ENCODE peak calls at places on chromosomes 4 and X, in five cellular contexts. V is GM12892, Y is adrenal gland, P is esophagus squamous epithelium, M is uterus. A is an unnamed sample.

GRCh38 chr4:185298728-185299394 is 89.5 kb downstream of the SNX25 start:
- DNase-seq in Y (no peak), V (no peak), M (no peak), P (no peak), A (no peak)

GRCh38 chr4:123120473-123120872 is 198.1 kb upstream of the NUDT6 start:
- DNase-seq in V (no peak), P (no peak), Y (no peak), M (no peak), A (no peak)

GRCh38 chr4:7812191-7812860 is 127.3 kb downstream of the AFAP1 start:
- DNase-seq in Y (no peak), P (no peak), V (no peak), M (no peak), A (no peak)

GRCh38 chr4:42638993-42639392 is 17.9 kb downstream of the ATP8A1 start:
- DNase-seq in M (no peak), P (no peak), V (no peak), Y (no peak), A (peak)

GRCh38 chrX:139702658-139703057 is 5.3 kb downstream of the MCF2 start:
- DNase-seq in P (no peak), V (no peak), Y (no peak), M (no peak), A (no peak)

GRCh38 chrX:71111141-71111843 is at the start of gene IL2RG:
- DNase-seq in Y (no peak), P (peak), M (no peak), V (peak), A (peak)

GRCh38 chr4:52824603-52825310 is 37.4 kb upstream of the RASL11B start:
- DNase-seq in Y (peak), M (no peak), V (no peak), P (no peak), A (no peak)

GRCh38 chrX:35276115-35276514 is 333.5 kb downstream of the FAM47B start:
- DNase-seq in V (no peak), M (no peak), Y (no peak), P (no peak), A (no peak)

GRCh38 chrX:107729558-107730297 is 45.9 kb downstream of the TSC22D3 start:
- DNase-seq in V (no peak), P (no peak), Y (no peak), M (peak), A (no peak)

GRCh38 chr4:128338634-128339355 is 51.2 kb upstream of the PGRMC2 start:
- DNase-seq in M (no peak), V (no peak), P (no peak), Y (no peak), A (no peak)

GRCh38 chr4:150145090-150145949 is 67.1 kb downstream of the DCLK2 start:
- DNase-seq in P (no peak), Y (no peak), V (no peak), M (no peak), A (no peak)

GRCh38 chrX:18422325-18422724 is 3.1 kb upstream of the CDKL5 start:
- DNase-seq in P (no peak), V (no peak), Y (no peak), M (no peak), A (no peak)

GRCh38 chrX:53184836-53185235 is 40.2 kb downstream of the KDM5C start:
- DNase-seq in Y (no peak), V (no peak), P (no peak), M (no peak), A (no peak)

GRCh38 chr4:1002631-1003251 is 8.7 kb upstream of the FGFRL1 start:
- DNase-seq in Y (no peak), V (no peak), M (no peak), P (no peak), A (no peak)

GRCh38 chr4:120755864-120756263 is 166.7 kb downstream of the PRDM5 start:
- DNase-seq in P (no peak), M (no peak), V (no peak), Y (no peak), A (no peak)

GRCh38 chr4:168662297-168662985 is 165.6 kb downstream of the PALLD start:
- DNase-seq in P (no peak), V (no peak), M (no peak), Y (no peak), A (no peak)

GRCh38 chr4:80781436-80781835 is 249.1 kb upstream of the BMP3 start:
- DNase-seq in Y (no peak), P (no peak), V (no peak), M (no peak), A (no peak)

GRCh38 chrX:55127692-55128091 is 38.9 kb downstream of the PAGE2 start:
- DNase-seq in V (no peak), M (no peak), P (no peak), Y (no peak), A (peak)

GRCh38 chr4:87112063-87112462 is 108.4 kb downstream of the KLHL8 start:
- DNase-seq in V (no peak), Y (no peak), M (no peak), P (no peak), A (peak)

GRCh38 chr4:2425386-2426068 is 6.8 kb downstream of the CFAP99 start:
- DNase-seq in P (no peak), Y (no peak), V (no peak), M (no peak), A (no peak)

GRCh38 chr4:40933272-40934053 is 183.7 kb downstream of the NSUN7 start:
- DNase-seq in P (no peak), Y (peak), M (no peak), V (no peak), A (no peak)

GRCh38 chr4:127251423-127251822 is 381.3 kb upstream of the INTU start:
- DNase-seq in Y (no peak), M (no peak), V (no peak), P (no peak), A (no peak)

GRCh38 chrX:72208126-72208525 is 26.6 kb downstream of the PIN4 start:
- DNase-seq in P (no peak), M (no peak), Y (no peak), V (no peak), A (no peak)

GRCh38 chrX:46408553-46409407 is 136.4 kb downstream of the ZNF674 start:
- DNase-seq in M (peak), P (no peak), Y (peak), V (peak), A (peak)

GRCh38 chr4:83386931-83387897 is 52.6 kb upstream of the HPSE start:
- DNase-seq in M (peak), P (no peak), V (no peak), Y (no peak), A (no peak)

GRCh38 chr4:173527103-173527876 is 2.7 kb downstream of the HAND2 start:
- DNase-seq in M (no peak), Y (no peak), V (no peak), P (no peak), A (no peak)

GRCh38 chr4:25159837-25160713 is at the start of gene SEPSECS:
- DNase-seq in M (peak), Y (peak), P (peak), V (peak), A (peak)

GRCh38 chrX:110003167-110004156 is 548 bp downstream of the TMEM164 start:
- DNase-seq in M (peak), V (peak), P (no peak), Y (no peak), A (peak)
- TF ChIP-seq POLR2A in M (no peak), V (no peak), P (no peak), Y (no peak), A (no peak)

DNA sequence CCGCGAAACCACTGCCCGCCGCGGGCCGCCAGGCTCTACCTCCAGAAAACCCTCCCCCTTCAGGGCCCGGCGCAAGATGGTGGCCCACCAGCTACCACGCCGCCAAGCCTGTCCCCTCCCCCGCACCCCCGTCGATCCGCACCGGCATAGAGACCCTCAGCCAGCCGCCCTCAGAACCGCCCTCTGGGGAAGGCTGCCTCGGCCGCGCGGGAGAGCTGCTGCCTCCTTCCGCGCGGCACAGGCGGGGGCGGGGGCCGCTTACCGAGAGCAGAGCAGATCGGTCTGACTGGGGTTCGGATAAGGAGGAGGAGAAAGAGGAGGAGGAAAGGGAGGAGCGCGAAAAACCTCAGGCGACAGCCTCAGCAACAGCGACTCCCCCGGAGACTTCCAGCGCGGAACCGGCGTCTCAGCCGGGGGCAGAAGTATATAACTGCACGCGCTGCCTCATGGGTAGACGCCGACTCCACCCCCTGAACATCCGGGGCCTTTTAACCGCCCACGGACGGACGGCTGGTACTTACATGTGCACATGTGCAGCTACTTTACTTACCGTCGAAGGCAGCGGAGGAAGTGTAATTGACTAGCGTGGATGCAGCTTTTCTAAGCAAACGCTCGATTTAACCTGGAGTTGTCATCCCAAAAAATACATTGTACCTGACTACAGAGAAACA is at the start of gene ZNF280C:
- DNase-seq in P (peak), M (peak), V (peak), Y (peak), A (peak)
- TF ChIP-seq POLR2A in P (no peak), M (peak), V (peak), Y (peak), A (peak)

GRCh38 chrX:120250522-120251271 is at the start of gene ZBTB33:
- DNase-seq in M (peak), V (peak), Y (peak), P (peak), A (peak)
- TF ChIP-seq POLR2A in M (peak), V (no peak), Y (peak), P (no peak), A (peak)

DNA sequence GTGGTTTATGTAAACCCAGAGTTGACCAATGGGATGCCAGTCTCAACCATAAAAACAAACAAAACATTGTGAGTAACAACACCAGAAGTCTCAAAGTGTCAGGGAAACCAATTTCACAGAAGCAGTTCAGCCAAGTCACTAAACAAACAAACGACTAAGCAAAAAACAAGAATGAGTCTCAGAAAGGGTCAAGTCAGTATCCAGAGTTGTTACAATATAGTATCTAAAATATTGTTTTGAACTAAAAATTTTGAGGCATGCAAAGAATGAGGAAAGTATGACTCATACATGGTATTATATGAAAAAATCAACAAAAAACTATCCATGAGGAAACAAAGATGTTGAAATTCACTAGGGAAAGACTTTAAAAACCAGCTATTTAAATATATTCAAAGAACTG is 70.6 kb downstream of the AR start:
- DNase-seq in M (no peak), Y (no peak), V (no peak), P (no peak), A (no peak)
- TF ChIP-seq POLR2A in M (no peak), Y (no peak), V (no peak), P (no peak), A (no peak)

DNA sequence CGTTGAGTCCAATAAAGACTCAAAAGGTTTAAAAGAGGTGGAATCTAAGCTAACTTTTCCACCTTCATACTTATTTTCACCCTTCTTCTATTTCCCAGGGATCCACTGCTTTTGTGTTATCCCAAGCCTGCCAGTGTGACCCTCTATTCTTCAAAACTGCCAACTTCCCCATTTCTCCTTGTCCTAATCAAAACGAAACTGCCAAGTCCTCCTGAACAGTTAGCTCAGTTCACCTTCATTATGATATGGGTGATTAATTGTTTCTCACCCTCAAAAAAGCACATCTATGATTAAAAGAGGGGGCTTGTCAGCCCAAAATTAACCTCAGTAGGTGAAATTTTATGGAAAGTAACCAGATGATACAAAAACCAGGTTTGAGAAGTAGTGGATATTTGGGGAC is 108.4 kb downstream of the GUCY2F start:
- DNase-seq in Y (no peak), P (no peak), V (no peak), M (no peak), A (no peak)
- TF ChIP-seq POLR2A in Y (no peak), P (no peak), V (no peak), M (no peak), A (no peak)

GRCh38 chr4:39406763-39407583 is at the start of gene KLB:
- DNase-seq in P (no peak), M (no peak), V (no peak), Y (no peak), A (no peak)
- TF ChIP-seq POLR2A in P (no peak), M (no peak), V (no peak), Y (no peak), A (no peak)

GRCh38 chr4:140153744-140154571 is at the start of gene MAML3:
- DNase-seq in Y (peak), V (peak), P (peak), M (peak), A (peak)
- TF ChIP-seq POLR2A in Y (peak), V (no peak), P (peak), M (peak), A (peak)

GRCh38 chrX:42695800-42696358 is 82.1 kb downstream of the PPP1R2C start:
- DNase-seq in M (no peak), P (no peak), V (no peak), Y (no peak), A (no peak)
- TF ChIP-seq POLR2A in M (no peak), P (no peak), V (no peak), Y (no peak), A (no peak)

DNA sequence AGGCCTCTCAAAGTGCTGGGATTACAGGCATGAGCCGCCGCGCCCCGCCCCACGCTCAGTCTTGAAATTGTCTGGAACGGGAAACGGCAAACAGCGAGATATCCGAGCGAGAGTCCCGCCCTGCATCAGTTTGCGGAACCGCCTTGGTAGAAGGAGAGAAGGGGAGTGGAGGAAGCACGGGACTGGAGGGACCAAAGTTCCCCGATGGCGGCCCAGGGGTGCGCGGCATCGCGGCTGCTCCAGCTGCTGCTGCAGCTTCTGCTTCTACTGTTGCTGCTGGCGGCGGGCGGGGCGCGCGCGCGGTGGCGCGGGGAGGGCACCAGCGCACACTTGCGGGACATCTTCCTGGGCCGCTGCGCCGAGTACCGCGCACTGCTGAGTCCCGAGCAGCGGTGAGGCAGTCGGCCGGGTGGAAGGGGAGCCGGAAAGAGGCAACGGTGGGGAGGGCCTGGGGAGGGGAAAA is at the start of gene BST1:
- DNase-seq in P (no peak), M (peak), Y (peak), V (peak), A (peak)
- TF ChIP-seq POLR2A in P (no peak), M (no peak), Y (no peak), V (no peak), A (no peak)

DNA sequence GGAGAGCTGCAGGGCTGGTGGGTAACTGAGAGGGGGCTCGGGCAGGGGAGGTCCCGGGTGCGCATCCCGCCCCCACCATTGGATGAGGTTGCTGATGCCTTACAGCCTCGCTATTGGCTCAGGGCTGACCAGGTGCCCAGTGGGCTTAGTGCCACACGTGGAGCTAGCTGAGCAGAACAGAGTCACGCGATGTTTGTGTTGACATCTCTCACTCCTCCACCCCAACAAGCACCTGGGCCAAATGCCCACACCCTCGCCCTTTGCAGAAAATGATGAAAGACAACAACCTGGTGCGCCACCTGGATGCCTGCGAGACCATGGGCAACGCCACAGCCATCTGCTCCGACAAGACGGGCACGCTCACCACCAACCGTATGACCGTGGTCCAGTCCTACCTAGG is 31.8 kb downstream of the ATP2B3 start:
- DNase-seq in M (no peak), V (no peak), Y (no peak), P (no peak), A (no peak)
- TF ChIP-seq POLR2A in M (no peak), V (no peak), Y (no peak), P (no peak), A (no peak)

A was measured in erythroblast.